ENCODE peak calls at places on chromosomes 7 and 10, in six cellular contexts. C is Caco-2; R is GM23248; T is astrocyte; H is naive thymus-derived CD4-positive, alpha-beta T cell; Y is Panc1. P is an unnamed sample. For H3K36me3 and H3K4me1, the result is how much of the 10 kb centered on the place peaks cover.

GRCh38 chr7:3107889-3108570 is 64.4 kb upstream of the CARD11 start:
- DNase-seq in Y (no peak), H (no peak), T (no peak), R (no peak), C (no peak), P (no peak)

GRCh38 chr7:157006205-157006747 is 4.2 kb downstream of the MNX1 start:
- DNase-seq in T (no peak), R (no peak), H (no peak), Y (no peak), C (no peak), P (no peak)

GRCh38 chr7:135930565-135931423 is 46.4 kb downstream of the MTPN start:
- DNase-seq in T (peak), R (peak), H (no peak), C (no peak), Y (no peak), P (peak)

GRCh38 chr10:26781797-26782196 is 79.0 kb downstream of the ABI1 start:
- DNase-seq in C (no peak), T (peak), Y (no peak), R (peak), H (no peak), P (no peak)

GRCh38 chr7:116683786-116684185 is 11.8 kb downstream of the MET start:
- DNase-seq in C (no peak), H (no peak), Y (no peak), R (no peak), T (no peak), P (no peak)

GRCh38 chr10:21061184-21061583 is 164.1 kb upstream of the NEBL start:
- DNase-seq in R (no peak), T (no peak), H (no peak), C (no peak), Y (no peak), P (no peak)

GRCh38 chr7:140455743-140456142 is 23.6 kb downstream of the MKRN1 start:
- DNase-seq in H (no peak), Y (no peak), C (no peak), T (no peak), R (no peak), P (peak)

GRCh38 chr7:36644625-36645422 is 79.5 kb downstream of the AOAH start:
- DNase-seq in T (peak), Y (no peak), C (no peak), H (no peak), R (no peak), P (no peak)

GRCh38 chr7:818031-818699 is 14.1 kb upstream of the SUN1 start:
- DNase-seq in Y (no peak), R (peak), H (no peak), T (peak), C (no peak), P (no peak)

GRCh38 chr7:107138696-107139420 is 29.9 kb upstream of the HBP1 start:
- DNase-seq in Y (no peak), T (no peak), H (no peak), R (no peak), C (no peak), P (no peak)

GRCh38 chr7:89072094-89072493 is 276.6 kb upstream of the TEX47 start:
- DNase-seq in R (no peak), C (no peak), Y (no peak), H (no peak), T (peak), P (no peak)

GRCh38 chr10:58157076-58157766 is 110.5 kb downstream of the IPMK start:
- DNase-seq in H (no peak), R (peak), C (no peak), Y (no peak), T (peak), P (no peak)

GRCh38 chr10:10869592-10869991 is 148.1 kb upstream of the CELF2 start:
- DNase-seq in Y (no peak), C (no peak), H (no peak), T (peak), R (peak), P (no peak)

GRCh38 chr10:94361161-94361794 is 1.5 kb downstream of the NOC3L start:
- DNase-seq in R (peak), H (peak), T (no peak), Y (no peak), C (no peak), P (no peak)

GRCh38 chr7:103854611-103855010 is 134.8 kb downstream of the RELN start:
- DNase-seq in T (no peak), H (no peak), Y (no peak), R (no peak), C (no peak), P (peak)
- H3K36me3 ChIP-seq in T (under half), H (under half), Y (under half), R (under half), C (under half), P (under half)

DNA sequence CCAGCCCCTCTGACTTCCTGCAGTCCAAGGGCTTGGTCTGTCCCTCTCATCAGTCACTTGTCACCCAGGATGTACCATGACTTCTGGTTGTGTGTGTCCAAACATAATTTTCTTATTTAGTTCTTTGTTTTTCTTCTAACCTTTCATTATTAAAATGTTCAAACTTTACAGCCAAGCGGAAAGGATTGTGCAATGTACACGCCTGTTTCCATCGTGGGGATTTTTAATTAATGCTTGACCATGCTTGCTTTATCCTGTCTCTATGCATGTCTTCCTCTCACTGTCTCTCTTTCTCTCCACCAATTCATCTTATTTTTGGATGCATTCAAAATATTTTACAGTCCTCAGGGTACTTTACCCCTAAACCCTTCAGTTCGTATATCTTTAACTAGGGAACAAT is 26.2 kb upstream of the ZNF488 start:
- DNase-seq in Y (no peak), T (no peak), C (no peak), R (no peak), H (no peak), P (no peak)
- H3K4me1 ChIP-seq in Y (half or more), T (under half), C (under half), R (under half), H (under half), P (under half)

DNA sequence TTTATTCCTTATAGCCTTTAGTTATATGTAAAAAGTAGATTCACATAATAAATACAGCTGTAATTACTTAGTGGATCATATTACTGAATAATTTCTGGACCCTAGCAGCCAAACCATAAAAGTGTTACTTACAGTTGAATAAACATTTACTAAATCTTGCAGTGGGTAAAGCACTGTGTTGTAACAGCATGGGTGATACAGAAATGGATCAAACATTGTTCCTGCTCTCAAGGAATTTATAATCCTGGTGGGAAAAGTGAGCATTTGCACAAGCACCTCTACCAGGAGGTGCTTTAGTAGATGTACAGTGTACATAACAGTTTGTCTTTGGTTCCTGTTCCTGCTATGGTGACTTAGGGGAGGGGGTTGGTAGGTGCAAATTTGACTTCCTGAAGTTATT is 25.0 kb downstream of the BPGM start:
- DNase-seq in T (no peak), H (no peak), Y (no peak), R (no peak), C (no peak), P (no peak)
- H3K4me3 ChIP-seq in T (no peak), H (no peak), Y (no peak), R (no peak), C (no peak), P (no peak)

DNA sequence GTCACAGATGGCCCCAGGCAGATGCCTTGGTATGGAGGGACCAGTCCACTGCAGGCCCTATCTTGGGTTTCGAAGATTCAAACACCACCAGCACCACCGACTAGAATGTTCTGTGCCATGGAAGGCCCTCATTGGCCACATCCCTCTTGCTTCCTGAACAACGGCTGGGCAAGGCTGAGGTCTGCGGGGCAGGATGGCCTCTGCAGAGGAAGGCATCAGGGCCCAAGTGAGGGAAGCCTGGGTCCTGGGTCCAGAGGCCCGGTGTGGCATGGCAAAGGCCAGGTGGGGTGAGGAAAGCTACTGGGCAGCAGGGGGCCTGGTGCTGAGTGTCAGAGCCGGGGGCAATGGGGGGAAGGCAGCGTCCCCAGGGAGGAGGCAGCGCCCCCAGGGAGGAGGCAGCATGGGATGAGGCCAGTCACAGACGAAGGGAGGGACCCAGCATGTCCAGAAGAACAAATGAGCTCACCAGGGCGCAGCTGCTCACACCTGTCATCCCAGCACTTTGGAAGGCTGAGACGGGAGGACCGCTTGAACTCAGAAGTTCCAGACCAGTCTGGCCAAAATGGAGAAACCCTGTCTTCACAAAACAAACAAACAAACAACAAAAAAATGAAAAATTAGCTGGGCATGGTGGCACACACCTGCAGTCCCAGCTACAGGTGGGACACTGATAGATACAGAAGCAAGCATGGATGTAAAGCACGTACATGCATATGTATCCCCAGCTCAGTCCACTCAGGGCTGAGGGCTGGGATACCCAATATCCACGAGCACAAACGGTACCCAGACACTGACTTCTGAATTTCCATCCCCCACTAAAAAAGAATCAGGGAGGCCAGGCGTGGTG is 64.4 kb downstream of the PROSER2 start:
- DNase-seq in H (no peak), T (no peak), R (no peak), Y (no peak), C (no peak), P (no peak)
- H3K36me3 ChIP-seq in H (under half), T (under half), R (under half), Y (under half), C (under half), P (under half)

GRCh38 chr10:6072215-6072941 is 10.2 kb upstream of the IL2RA start:
- DNase-seq in R (no peak), Y (no peak), C (no peak), H (no peak), T (no peak), P (no peak)

GRCh38 chr10:6068422-6068821 is 6.3 kb upstream of the IL2RA start:
- DNase-seq in T (no peak), C (no peak), H (peak), Y (no peak), R (no peak), P (no peak)

GRCh38 chr10:6069101-6069931 is 7.1 kb upstream of the IL2RA start:
- DNase-seq in C (no peak), H (peak), R (no peak), Y (no peak), T (peak), P (no peak)

GRCh38 chr10:6070647-6071046 is 8.5 kb upstream of the IL2RA start:
- DNase-seq in C (no peak), Y (no peak), T (peak), R (peak), H (no peak), P (no peak)

DNA sequence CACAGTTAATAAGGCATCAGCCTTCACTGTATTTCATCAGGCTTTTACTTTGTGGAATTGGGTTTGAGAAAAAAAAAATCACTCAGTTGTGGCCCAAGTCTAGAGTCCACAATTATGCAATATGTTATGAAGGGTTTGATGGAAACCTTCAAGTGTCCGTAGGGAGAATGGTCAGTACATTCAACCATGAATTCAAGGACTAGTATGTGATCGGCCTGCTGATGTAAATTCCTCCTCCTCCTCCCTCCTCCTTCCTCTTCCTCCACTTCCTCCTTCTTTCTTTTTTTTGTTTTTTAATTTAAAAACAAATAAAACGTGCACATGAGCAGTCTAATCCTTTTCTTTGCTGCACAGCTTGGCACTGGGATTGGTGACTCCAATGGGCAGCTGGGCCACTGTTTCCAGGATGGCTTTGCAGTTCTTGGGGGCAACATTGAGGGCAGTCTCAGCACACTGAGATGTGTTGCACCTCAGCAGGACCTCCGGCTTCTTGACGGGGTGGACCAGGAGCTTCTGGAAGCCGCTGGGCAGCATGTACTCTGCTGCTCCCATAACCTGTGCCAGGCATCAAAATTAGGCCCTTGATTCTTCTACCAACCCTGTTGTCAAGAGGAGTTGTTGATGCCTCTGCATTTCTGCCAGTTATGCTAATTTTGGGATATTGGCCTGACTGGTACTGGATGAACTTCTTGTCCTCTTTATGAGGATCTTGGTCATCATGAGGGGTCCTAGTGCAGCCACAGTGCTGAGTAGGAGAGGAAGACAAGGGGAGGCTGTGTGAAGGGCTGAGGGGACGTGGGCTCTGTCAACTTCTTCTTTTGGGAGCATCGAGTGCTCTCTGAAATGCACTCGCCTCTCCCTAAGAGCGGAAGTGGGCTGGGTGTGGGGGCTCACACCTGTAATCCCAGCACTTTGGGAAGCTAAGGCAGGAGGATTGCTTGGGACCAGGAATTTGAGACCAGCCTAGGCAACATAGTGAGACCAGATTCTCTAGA is 9.3 kb upstream of the IL2RA start:
- DNase-seq in Y (no peak), R (no peak), T (no peak), C (no peak), H (no peak), P (no peak)
- H3K4me1 ChIP-seq in Y (under half), R (under half), T (under half), C (under half), H (half or more), P (under half)

GRCh38 chr7:134083766-134084487 is 43.2 kb upstream of the LRGUK start:
- DNase-seq in T (peak), R (peak), Y (no peak), H (no peak), C (no peak), P (no peak)
- H3K4me3 ChIP-seq in T (no peak), R (no peak), Y (no peak), H (no peak), C (no peak), P (no peak)

GRCh38 chr7:13420711-13421110 is 568.8 kb downstream of the ETV1 start:
- DNase-seq in R (no peak), H (no peak), Y (no peak), C (no peak), T (no peak), P (no peak)
- H3K36me3 ChIP-seq in R (under half), H (under half), Y (under half), C (under half), T (under half), P (under half)

DNA sequence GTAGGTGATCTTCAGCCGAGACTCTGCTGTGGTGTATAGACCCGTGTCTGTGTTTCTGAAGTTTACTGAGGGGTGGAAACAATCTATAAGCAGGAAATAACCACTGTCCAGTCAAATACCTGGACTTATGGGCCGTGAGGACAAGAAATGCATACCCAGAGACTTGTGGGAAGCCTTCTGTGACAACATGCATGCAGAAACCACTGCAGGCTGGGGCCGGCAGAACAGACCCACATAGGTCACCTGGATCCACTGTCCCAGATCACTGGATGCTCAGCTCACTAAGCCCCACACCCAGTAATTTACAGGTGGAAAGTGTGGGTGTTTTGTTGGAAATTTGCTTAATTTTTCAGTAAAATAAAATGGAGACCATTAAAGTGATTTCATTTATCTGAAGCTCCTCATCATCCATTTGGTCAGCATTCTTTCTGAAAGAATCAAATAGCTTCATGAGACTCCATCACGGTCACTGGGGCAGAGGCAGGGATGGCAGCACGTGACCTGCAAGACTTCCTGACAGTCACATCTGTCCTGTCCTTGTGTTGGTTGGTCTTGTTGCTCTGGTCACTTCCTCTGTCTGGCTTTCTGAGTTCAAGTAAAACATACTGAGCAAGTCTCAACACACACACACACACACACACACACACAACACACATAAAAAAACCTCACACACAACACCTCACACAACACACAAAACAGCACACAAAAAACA is 108.3 kb downstream of the TNS3 start:
- DNase-seq in T (no peak), C (no peak), H (no peak), R (peak), Y (no peak), P (no peak)
- H3K4me1 ChIP-seq in T (under half), C (half or more), H (under half), R (under half), Y (half or more), P (under half)

DNA sequence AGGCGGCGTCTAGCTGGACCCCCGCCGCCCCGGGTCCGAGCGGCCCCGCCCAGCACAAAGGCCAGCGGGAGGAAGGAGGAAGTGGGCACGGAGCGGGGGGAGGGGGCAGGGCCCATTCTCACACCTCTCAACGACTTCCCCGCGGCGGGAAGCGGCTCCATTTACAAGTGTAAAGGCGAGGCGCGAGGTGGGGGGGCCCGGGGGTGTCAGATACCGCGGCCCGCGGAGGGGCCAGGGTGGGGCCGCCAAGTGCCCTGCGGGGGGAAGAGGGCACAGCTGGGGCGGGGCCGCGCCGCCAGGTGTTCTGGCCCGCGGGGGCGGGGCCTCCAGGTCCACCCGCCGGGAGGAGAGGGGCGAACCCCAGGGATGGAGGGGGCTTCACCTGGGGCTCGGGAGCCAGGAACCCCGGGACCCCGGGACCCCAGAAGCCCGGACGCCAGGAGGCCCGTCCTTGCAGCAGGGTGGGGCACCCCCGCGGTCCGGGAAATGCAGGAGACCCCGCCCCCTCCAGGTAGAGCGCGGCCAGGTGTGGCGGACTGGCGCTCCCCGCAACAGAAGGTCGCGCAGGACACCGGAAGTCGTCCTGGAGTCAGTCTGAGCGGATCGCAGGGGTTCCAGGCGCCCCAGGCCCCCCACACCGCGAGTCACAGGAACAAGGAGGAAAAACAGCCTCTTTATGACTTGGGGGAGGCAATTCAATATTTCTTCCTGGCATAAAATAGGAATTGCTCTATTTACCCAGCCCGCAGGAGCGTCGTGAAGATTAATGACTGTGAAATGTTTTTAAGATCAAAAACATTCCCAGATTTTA is 8.3 kb downstream of the CTBP2 start:
- DNase-seq in T (no peak), R (no peak), H (no peak), C (no peak), Y (no peak), P (no peak)
- H3K4me3 ChIP-seq in T (no peak), R (no peak), H (no peak), C (no peak), Y (no peak), P (no peak)

DNA sequence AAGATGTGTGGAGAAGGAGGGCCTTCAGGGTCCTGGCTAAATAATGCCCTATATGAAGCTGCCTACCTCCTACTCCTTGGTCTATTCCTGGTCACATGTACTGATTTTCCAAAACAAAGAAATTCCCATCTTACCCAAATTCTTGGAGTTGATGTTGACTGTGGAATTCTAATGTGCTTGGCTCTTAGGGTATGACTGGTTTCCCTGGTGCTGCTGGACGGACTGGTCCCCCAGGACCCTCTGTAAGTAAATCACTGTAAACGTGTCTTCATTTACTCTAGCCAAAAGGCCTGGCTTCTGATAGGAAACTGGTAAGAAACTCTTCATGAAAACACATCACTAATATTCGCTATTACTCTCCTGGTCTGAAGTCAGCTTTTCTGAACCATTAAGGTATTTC is 27.0 kb downstream of the COL1A2 start:
- DNase-seq in H (no peak), T (no peak), C (no peak), Y (no peak), R (peak), P (no peak)
- H3K36me3 ChIP-seq in H (under half), T (half or more), C (under half), Y (under half), R (half or more), P (under half)